ENCODE peak calls at places on chromosomes 6 and 20, in eight cellular contexts. A is GM06990, U is RWPE1, H is stomach, X is endothelial cell, N is smooth muscle cell of the brain vasculature, Z is non-pigmented ciliary epithelial cell, Y is Caki2. L is an unnamed sample.

GRCh38 chr20:7943891-7944290 is 3.6 kb upstream of the HAO1 start:
- DNase-seq in A (no peak), U (no peak), H (no peak), X (no peak), N (no peak), Z (no peak), Y (no peak), L (no peak)

GRCh38 chr20:22303523-22303922 is 280.8 kb downstream of the FOXA2 start:
- DNase-seq in A (no peak), U (no peak), H (no peak), X (no peak), N (no peak), Z (no peak), Y (peak), L (peak)

GRCh38 chr6:158647501-158647900 is 2.4 kb upstream of the SYTL3 start:
- DNase-seq in A (no peak), U (no peak), H (no peak), X (no peak), N (no peak), Z (no peak), Y (peak), L (no peak)

GRCh38 chr6:150297327-150298028 is 71.3 kb upstream of the IYD start:
- DNase-seq in A (no peak), U (peak), H (no peak), X (no peak), N (no peak), Z (no peak), Y (peak), L (no peak)

GRCh38 chr6:169827372-169827771 is 76.0 kb downstream of the ERMARD start:
- DNase-seq in A (no peak), U (no peak), H (no peak), X (no peak), N (no peak), Z (no peak), Y (no peak), L (peak)

GRCh38 chr6:24313477-24314141 is 44.2 kb downstream of the DCDC2 start:
- DNase-seq in A (no peak), U (peak), H (peak), X (peak), N (no peak), Z (peak), Y (no peak), L (peak)

GRCh38 chr6:18514180-18514579 is 127.0 kb downstream of the RNF144B start:
- DNase-seq in A (no peak), U (no peak), H (no peak), X (no peak), N (no peak), Z (no peak), Y (no peak), L (no peak)

GRCh38 chr6:912871-913663 is 220.1 kb upstream of the EXOC2 start:
- DNase-seq in A (no peak), U (peak), H (peak), X (peak), N (peak), Z (peak), Y (peak), L (peak)